ENCODE peak calls at places on chromosome 6, in four cellular contexts. One of them, this sample, is unnamed. For H3K79me2 and H3K4me1, the result is how much of the 10 kb centered on the place peaks cover.

GRCh38 chr6:43308101-43308989 is at the start of gene CRIP3:
- DNase-seq in PC-3: peak
- DNase-seq in PC-9: peak
- DNase-seq in GM23338: peak
- DNase-seq in this sample: peak

GRCh38 chr6:14734416-14735340 is 511.2 kb upstream of the JARID2 start:
- DNase-seq in GM23338: no peak
- DNase-seq in PC-3: peak
- DNase-seq in PC-9: no peak
- DNase-seq in this sample: no peak

GRCh38 chr6:169971951-169972651 is 220.7 kb downstream of the ERMARD start:
- DNase-seq in PC-9: no peak
- DNase-seq in GM23338: no peak
- DNase-seq in PC-3: no peak
- DNase-seq in this sample: no peak

GRCh38 chr6:26251354-26252081 is 113.5 kb upstream of the BTN3A2 start:
- DNase-seq in PC-3: peak
- DNase-seq in PC-9: no peak
- DNase-seq in GM23338: peak
- DNase-seq in this sample: peak

GRCh38 chr6:21220271-21220987 is 373.1 kb upstream of the SOX4 start:
- DNase-seq in PC-9: peak
- DNase-seq in PC-3: peak
- DNase-seq in GM23338: peak
- DNase-seq in this sample: no peak

GRCh38 chr6:134169881-134170486 is 117.6 kb upstream of the SLC2A12 start:
- DNase-seq in PC-3: no peak
- DNase-seq in GM23338: no peak
- DNase-seq in PC-9: peak
- DNase-seq in this sample: no peak

GRCh38 chr6:107866606-107867301 is 42.6 kb upstream of the SCML4 start:
- DNase-seq in GM23338: peak
- DNase-seq in PC-3: peak
- DNase-seq in PC-9: no peak
- DNase-seq in this sample: peak

GRCh38 chr6:86192123-86192522 is 549.4 kb upstream of the SYNCRIP start:
- DNase-seq in PC-3: peak
- DNase-seq in GM23338: peak
- DNase-seq in PC-9: no peak
- DNase-seq in this sample: peak

GRCh38 chr6:154071711-154072110 is 32.7 kb downstream of the OPRM1 start:
- DNase-seq in PC-9: no peak
- DNase-seq in GM23338: no peak
- DNase-seq in PC-3: no peak
- DNase-seq in this sample: no peak

GRCh38 chr6:45610832-45611231 is 233.1 kb upstream of the SUPT3H start:
- DNase-seq in PC-9: peak
- DNase-seq in PC-3: no peak
- DNase-seq in GM23338: no peak
- DNase-seq in this sample: no peak

GRCh38 chr6:1622220-1622841 is 12.6 kb downstream of the FOXC1 start:
- DNase-seq in PC-9: no peak
- DNase-seq in PC-3: no peak
- DNase-seq in GM23338: no peak
- DNase-seq in this sample: no peak

GRCh38 chr6:8627085-8627861 is 191.9 kb upstream of the SLC35B3 start:
- DNase-seq in PC-3: peak
- DNase-seq in GM23338: no peak
- DNase-seq in PC-9: no peak
- DNase-seq in this sample: no peak

GRCh38 chr6:125301435-125302391 is at the start of gene HDDC2:
- DNase-seq in PC-9: peak
- DNase-seq in PC-3: peak
- DNase-seq in GM23338: peak
- DNase-seq in this sample: peak

GRCh38 chr6:29760328-29760727 is 37.1 kb downstream of the HLA-F start:
- DNase-seq in PC-9: no peak
- DNase-seq in PC-3: no peak
- DNase-seq in GM23338: peak
- DNase-seq in this sample: no peak

GRCh38 chr6:28941681-28942448 is 18.1 kb upstream of the TRIM27 start:
- DNase-seq in PC-3: peak
- DNase-seq in GM23338: peak
- DNase-seq in PC-9: no peak
- DNase-seq in this sample: no peak

GRCh38 chr6:85110943-85111342 is 338.9 kb upstream of the NT5E start:
- DNase-seq in PC-3: no peak
- DNase-seq in GM23338: no peak
- DNase-seq in PC-9: no peak
- DNase-seq in this sample: no peak

GRCh38 chr6:26607434-26608230 is 10.9 kb downstream of the ABT1 start:
- DNase-seq in GM23338: peak
- DNase-seq in PC-9: peak
- DNase-seq in PC-3: peak
- DNase-seq in this sample: peak

GRCh38 chr6:27795697-27796494 is 116.3 kb downstream of the OR2B2 start:
- DNase-seq in PC-3: peak
- DNase-seq in PC-9: peak
- DNase-seq in GM23338: peak
- DNase-seq in this sample: peak

GRCh38 chr6:156844089-156844488 is 66.9 kb downstream of the ARID1B start:
- DNase-seq in PC-9: no peak
- DNase-seq in PC-3: no peak
- DNase-seq in GM23338: no peak
- DNase-seq in this sample: no peak

GRCh38 chr6:113843500-113844068 is 13.6 kb upstream of the MARCKS start:
- DNase-seq in PC-3: no peak
- DNase-seq in PC-9: no peak
- DNase-seq in GM23338: no peak
- DNase-seq in this sample: no peak

DNA sequence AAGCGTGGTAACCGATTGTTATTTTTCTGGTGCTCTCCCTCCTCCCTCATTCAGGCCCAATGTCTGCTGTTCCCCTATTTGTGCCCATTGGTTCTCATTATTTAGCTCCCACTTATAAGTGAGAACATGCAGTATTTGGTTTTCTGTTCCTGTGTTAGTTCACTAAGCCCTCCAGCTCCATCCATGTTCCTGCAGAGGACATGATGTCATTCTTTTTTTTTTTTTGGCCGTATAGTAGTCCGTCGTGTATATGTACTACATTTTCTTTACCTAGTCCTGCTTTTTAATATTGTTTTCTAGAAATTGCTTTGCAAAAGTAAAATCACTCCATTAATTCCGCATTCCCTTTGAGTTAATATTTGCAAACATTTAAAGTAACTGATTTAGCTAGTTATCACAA is 23.1 kb downstream of the ZNF451 start:
- DNase-seq in PC-9: no peak
- DNase-seq in GM23338: no peak
- DNase-seq in PC-3: no peak
- DNase-seq in this sample: no peak
- H3K79me2 ChIP-seq in PC-9: under half
- H3K79me2 ChIP-seq in GM23338: under half
- H3K79me2 ChIP-seq in PC-3: under half
- H3K79me2 ChIP-seq in this sample: half or more

GRCh38 chr6:136499370-136499769 is 50.9 kb downstream of the MAP7 start:
- DNase-seq in GM23338: no peak
- DNase-seq in PC-9: no peak
- DNase-seq in PC-3: no peak
- DNase-seq in this sample: no peak

GRCh38 chr6:136502791-136503190 is 47.4 kb downstream of the MAP7 start:
- DNase-seq in PC-9: no peak
- DNase-seq in GM23338: peak
- DNase-seq in PC-3: no peak
- DNase-seq in this sample: no peak

GRCh38 chr6:136501514-136501913 is 48.7 kb downstream of the MAP7 start:
- DNase-seq in GM23338: no peak
- DNase-seq in PC-9: no peak
- DNase-seq in PC-3: no peak
- DNase-seq in this sample: no peak

GRCh38 chr6:136500414-136500813 is 49.8 kb downstream of the MAP7 start:
- DNase-seq in PC-9: no peak
- DNase-seq in PC-3: no peak
- DNase-seq in GM23338: no peak
- DNase-seq in this sample: no peak

DNA sequence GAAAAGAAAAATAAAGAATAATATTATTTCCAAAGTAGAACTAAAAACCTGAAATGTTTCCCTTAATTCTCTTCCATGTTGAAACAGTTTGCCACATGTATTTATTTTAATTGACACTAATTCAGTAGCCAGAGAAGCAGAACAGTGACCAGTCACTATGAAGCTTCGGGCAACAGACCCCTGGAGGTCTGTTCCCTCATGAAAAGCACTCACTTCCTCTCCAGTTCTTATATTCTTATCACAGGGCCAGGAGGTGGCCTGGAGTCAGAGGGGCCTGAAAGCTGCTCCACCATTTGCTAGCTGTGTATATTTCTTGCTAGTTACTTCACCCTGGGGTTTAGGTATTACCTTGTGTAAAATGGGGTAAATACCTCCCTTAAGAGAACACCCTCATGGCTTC is 49.1 kb downstream of the MAP7 start:
- DNase-seq in GM23338: peak
- DNase-seq in PC-9: no peak
- DNase-seq in PC-3: no peak
- DNase-seq in this sample: no peak
- H3K4me1 ChIP-seq in GM23338: half or more
- H3K4me1 ChIP-seq in PC-9: under half
- H3K4me1 ChIP-seq in PC-3: under half
- H3K4me1 ChIP-seq in this sample: under half

DNA sequence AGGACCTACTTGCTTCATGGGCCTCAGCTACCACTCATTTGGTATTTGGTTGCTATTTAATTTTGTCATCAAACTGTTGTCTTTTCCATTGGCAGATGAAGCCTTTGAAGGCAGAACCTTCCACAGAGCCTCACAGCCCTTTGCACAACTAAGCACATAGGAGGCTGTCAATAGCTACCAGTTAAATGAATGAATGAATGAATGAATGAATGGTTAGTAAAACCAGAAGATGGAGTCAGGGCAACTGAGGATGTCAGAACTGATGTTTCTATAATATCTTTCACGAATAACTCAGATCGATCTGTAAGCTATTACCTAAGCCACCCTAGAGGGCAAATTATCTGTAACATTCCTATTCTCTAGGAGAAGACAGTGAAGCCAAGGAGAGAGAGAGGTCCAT is 19.1 kb downstream of the BNIP5 start:
- DNase-seq in PC-3: no peak
- DNase-seq in PC-9: no peak
- DNase-seq in GM23338: no peak
- DNase-seq in this sample: no peak
- TF ChIP-seq EZH2 in PC-3: no peak
- TF ChIP-seq EZH2 in PC-9: no peak
- TF ChIP-seq EZH2 in GM23338: no peak
- TF ChIP-seq EZH2 in this sample: no peak

GRCh38 chr6:31733734-31734133 is 2.6 kb downstream of the CLIC1 start:
- DNase-seq in GM23338: no peak
- DNase-seq in PC-9: no peak
- DNase-seq in PC-3: no peak
- DNase-seq in this sample: no peak
- H3K79me2 ChIP-seq in GM23338: under half
- H3K79me2 ChIP-seq in PC-9: half or more
- H3K79me2 ChIP-seq in PC-3: under half
- H3K79me2 ChIP-seq in this sample: half or more

GRCh38 chr6:33692760-33693158 is 18.7 kb downstream of the UQCC2 start:
- DNase-seq in GM23338: no peak
- DNase-seq in PC-9: no peak
- DNase-seq in PC-3: no peak
- DNase-seq in this sample: no peak
- H3K4me1 ChIP-seq in GM23338: under half
- H3K4me1 ChIP-seq in PC-9: under half
- H3K4me1 ChIP-seq in PC-3: half or more
- H3K4me1 ChIP-seq in this sample: under half

GRCh38 chr6:16758163-16758975 is 2.9 kb downstream of the ATXN1 start:
- DNase-seq in PC-3: no peak
- DNase-seq in GM23338: peak
- DNase-seq in PC-9: no peak
- DNase-seq in this sample: no peak

GRCh38 chr6:16760536-16761468 is at the start of gene ATXN1:
- DNase-seq in PC-9: no peak
- DNase-seq in GM23338: peak
- DNase-seq in PC-3: peak
- DNase-seq in this sample: peak

GRCh38 chr6:16759181-16759645 is 2.0 kb downstream of the ATXN1 start:
- DNase-seq in GM23338: peak
- DNase-seq in PC-3: peak
- DNase-seq in PC-9: peak
- DNase-seq in this sample: no peak

GRCh38 chr6:16761469-16762264 is 407 bp upstream of the ATXN1 start:
- DNase-seq in GM23338: peak
- DNase-seq in PC-9: peak
- DNase-seq in PC-3: peak
- DNase-seq in this sample: peak

DNA sequence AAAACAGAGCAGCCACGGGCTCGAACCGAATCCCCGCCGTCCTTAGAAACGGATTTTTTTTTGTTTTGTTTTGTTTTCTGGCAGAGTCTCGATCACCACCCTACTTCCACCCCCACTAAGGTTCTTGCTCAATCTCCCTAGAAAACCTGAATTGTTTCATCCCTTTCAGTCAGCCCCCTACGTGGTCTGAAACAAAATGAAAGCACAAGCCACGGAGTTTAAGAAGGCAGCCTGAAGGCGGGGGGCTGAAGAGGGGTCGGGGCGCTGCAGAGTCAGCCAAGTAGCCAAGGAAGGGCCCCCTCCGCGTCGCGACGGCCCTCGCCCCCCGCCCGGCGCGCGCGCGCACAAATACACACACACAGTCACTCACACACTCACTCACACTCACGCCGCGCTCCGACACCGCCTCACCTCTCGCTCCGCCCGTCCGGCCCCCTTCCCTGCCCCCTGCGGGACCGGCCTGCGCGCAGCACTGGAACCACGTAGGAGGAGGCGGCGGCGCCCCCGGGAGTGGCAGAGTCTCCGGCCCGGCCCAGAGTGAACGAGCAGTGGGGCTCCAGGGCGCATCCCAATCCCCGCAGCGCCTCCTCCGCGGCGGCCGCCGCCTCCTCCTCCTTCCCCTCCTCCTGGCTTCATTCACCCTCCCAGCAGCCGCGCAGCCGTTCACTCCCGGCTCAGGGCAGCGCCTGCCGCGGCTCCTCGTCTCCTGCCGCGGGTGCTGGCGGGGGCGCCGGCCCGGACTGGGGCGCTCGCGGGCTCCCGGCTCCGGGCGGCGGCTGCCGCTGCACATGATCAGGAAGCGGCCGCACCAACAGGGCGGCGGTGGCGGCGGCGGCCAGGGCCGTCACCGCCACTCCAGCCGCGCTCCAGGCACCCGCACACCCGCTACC is 1.4 kb downstream of the ATXN1 start:
- DNase-seq in GM23338: peak
- DNase-seq in PC-9: peak
- DNase-seq in PC-3: peak
- DNase-seq in this sample: peak
- TF ChIP-seq EZH2 in GM23338: no peak
- TF ChIP-seq EZH2 in PC-9: no peak
- TF ChIP-seq EZH2 in PC-3: no peak
- TF ChIP-seq EZH2 in this sample: no peak